ENCODE peak calls at places on chromosomes 3 and 15, in four cellular contexts. M is dorsolateral prefrontal cortex; K is fibroblast of mammary gland; C is CD4-positive, alpha-beta T cell. D is an unnamed sample.

GRCh38 chr15:45458746-45459403 is 63.7 kb downstream of the SLC30A4 start:
- DNase-seq in M (peak; percentile 79), K (peak; percentile 49), C (peak; percentile 79), D (peak; percentile 71)

GRCh38 chr3:47865192-47865591 is 62.3 kb downstream of the DHX30 start:
- DNase-seq in M (no peak), K (no peak), C (no peak), D (no peak)

GRCh38 chr3:174931969-174932368 is 72.8 kb downstream of the NAALADL2 start:
- DNase-seq in M (no peak), K (no peak), C (no peak), D (no peak)

GRCh38 chr3:27568393-27568792 is 84.2 kb upstream of the SLC4A7 start:
- DNase-seq in M (peak; percentile 76), K (peak; percentile 48), C (no peak), D (no peak)

GRCh38 chr15:92709064-92709463 is 53.5 kb upstream of the FAM174B start:
- DNase-seq in M (no peak), K (no peak), C (no peak), D (no peak)

GRCh38 chr15:99165020-99165790 is 60.3 kb downstream of the SYNM start:
- DNase-seq in M (no peak), K (no peak), C (no peak), D (no peak)

GRCh38 chr15:99481406-99481805 is 84.4 kb upstream of the MEF2A start:
- DNase-seq in M (no peak), K (no peak), C (no peak), D (no peak)

GRCh38 chr15:60649845-60650548 is 171.1 kb upstream of the ICE2 start:
- DNase-seq in M (no peak), K (peak; percentile 30), C (peak; percentile 6), D (peak; percentile 14)

GRCh38 chr15:74128785-74129350 is 1.5 kb upstream of the ISLR2 start:
- DNase-seq in M (no peak), K (no peak), C (no peak), D (no peak)

GRCh38 chr3:42056840-42057239 is 34.3 kb upstream of the TRAK1 start:
- DNase-seq in M (no peak), K (no peak), C (no peak), D (no peak)

GRCh38 chr3:18968120-18968519 is 180.2 kb upstream of the KCNH8 start:
- DNase-seq in M (no peak), K (no peak), C (no peak), D (no peak)

GRCh38 chr3:169771651-169772529 is 1.3 kb upstream of the MYNN start:
- DNase-seq in M (peak; percentile 19), K (peak; percentile 77), C (no peak), D (no peak)

GRCh38 chr3:194556086-194557056 is 69.6 kb upstream of the ATP13A3 start:
- DNase-seq in M (no peak), K (peak; percentile 42), C (no peak), D (no peak)

GRCh38 chr15:57747206-57747605 is 40.7 kb downstream of the POLR2M start:
- DNase-seq in M (no peak), K (peak; percentile 27), C (no peak), D (no peak)

GRCh38 chr3:43909149-43909548 is 218.4 kb downstream of the ABHD5 start:
- DNase-seq in M (no peak), K (peak; percentile 12), C (no peak), D (no peak)

GRCh38 chr3:100045696-100046095 is 68.6 kb downstream of the FILIP1L start:
- DNase-seq in M (no peak), K (peak; percentile 99), C (no peak), D (no peak)

GRCh38 chr3:67635806-67636205 is 18.6 kb downstream of the SUCLG2 start:
- DNase-seq in M (no peak), K (peak; percentile 61), C (no peak), D (no peak)

GRCh38 chr3:184230603-184231528 is 1.5 kb downstream of the VWA5B2 start:
- DNase-seq in M (peak; percentile 35), K (no peak), C (no peak), D (no peak)

GRCh38 chr3:69612791-69613190 is 126.5 kb upstream of the MITF start:
- DNase-seq in M (no peak), K (no peak), C (no peak), D (no peak)

GRCh38 chr15:88423331-88423730 is 43.9 kb downstream of the MRPL46 start:
- DNase-seq in M (no peak), K (no peak), C (no peak), D (no peak)

GRCh38 chr3:191301017-191301416 is 28.2 kb upstream of the CCDC50 start:
- DNase-seq in M (no peak), K (no peak), C (no peak), D (peak; percentile 59)

GRCh38 chr15:45320581-45320980 is 57.8 kb downstream of the GATM start:
- DNase-seq in M (no peak), K (peak; percentile 5), C (no peak), D (no peak)

GRCh38 chr3:36815375-36815774 is 51.0 kb upstream of the DCLK3 start:
- DNase-seq in M (no peak), K (no peak), C (no peak), D (no peak)

GRCh38 chr3:110026421-110026820 is 689.1 kb upstream of the DPPA4 start:
- DNase-seq in M (no peak), K (no peak), C (no peak), D (no peak)

GRCh38 chr3:8540456-8540855 is 38.8 kb downstream of the LMCD1 start:
- DNase-seq in M (no peak), K (no peak), C (no peak), D (no peak)

GRCh38 chr3:23620044-23620443 is 185.7 kb upstream of the UBE2E1 start:
- DNase-seq in M (no peak), K (no peak), C (no peak), D (no peak)

GRCh38 chr3:52002768-52003167 is 7.1 kb upstream of the RPL29 start:
- DNase-seq in M (no peak), K (no peak), C (no peak), D (no peak)

GRCh38 chr3:153252963-153253362 is 90.9 kb downstream of the RAP2B start:
- DNase-seq in M (no peak), K (peak; percentile 39), C (no peak), D (no peak)

GRCh38 chr15:95608371-95608770 is 722.1 kb upstream of the NR2F2 start:
- DNase-seq in M (no peak), K (no peak), C (no peak), D (no peak)

GRCh38 chr3:126180477-126181397 is at the start of gene ALDH1L1:
- DNase-seq in M (peak; percentile 74), K (peak; percentile 53), C (no peak), D (no peak)

GRCh38 chr3:64188810-64189560 is 36.3 kb downstream of the PRICKLE2 start:
- DNase-seq in M (peak; percentile 37), K (peak; percentile 96), C (no peak), D (no peak)

GRCh38 chr3:126194713-126195305 is 14.4 kb upstream of the ALDH1L1 start:
- DNase-seq in M (no peak), K (peak; percentile 22), C (no peak), D (no peak)

GRCh38 chr3:84943379-84943778 is 15.4 kb upstream of the CADM2 start:
- DNase-seq in M (no peak), K (no peak), C (no peak), D (no peak)

GRCh38 chr15:23686466-23687142 is 501 bp downstream of the NDN start:
- DNase-seq in M (no peak), K (peak; percentile 9), C (no peak), D (no peak)

GRCh38 chr3:105598047-105598796 is 231.5 kb downstream of the ALCAM start:
- DNase-seq in M (no peak), K (peak; percentile 89), C (no peak), D (no peak)

GRCh38 chr15:66815322-66815721 is 113.3 kb downstream of the SMAD6 start:
- DNase-seq in M (no peak), K (peak; percentile 95), C (no peak), D (no peak)

GRCh38 chr3:48459773-48460516 is 13.4 kb downstream of the ATRIP start:
- DNase-seq in M (no peak), K (no peak), C (no peak), D (no peak)

GRCh38 chr3:49906004-49906860 is 2.6 kb upstream of the MST1R start:
- DNase-seq in M (peak; percentile 52), K (peak; percentile 31), C (peak; percentile 41), D (peak; percentile 83)
- TF ChIP-seq CTCF in M (peak; percentile 79), K (peak; percentile 50), C (peak; percentile 57), D (peak; percentile 50)

GRCh38 chr3:38657369-38657768 is 7.9 kb upstream of the SCN5A start:
- DNase-seq in M (no peak), K (no peak), C (no peak), D (no peak)

GRCh38 chr3:38658886-38659285 is 9.4 kb upstream of the SCN5A start:
- DNase-seq in M (no peak), K (no peak), C (no peak), D (no peak)

GRCh38 chr3:38653685-38654537 is 4.4 kb upstream of the SCN5A start:
- DNase-seq in M (no peak), K (no peak), C (no peak), D (no peak)

GRCh38 chr3:38652934-38653333 is 3.4 kb upstream of the SCN5A start:
- DNase-seq in M (no peak), K (no peak), C (no peak), D (no peak)

GRCh38 chr3:38655708-38656300 is 6.3 kb upstream of the SCN5A start:
- DNase-seq in M (no peak), K (peak; percentile 45), C (no peak), D (peak; percentile 43)
- TF ChIP-seq CTCF in M (peak; percentile 44), K (peak; percentile 43), C (peak; percentile 64), D (peak; percentile 34)

DNA sequence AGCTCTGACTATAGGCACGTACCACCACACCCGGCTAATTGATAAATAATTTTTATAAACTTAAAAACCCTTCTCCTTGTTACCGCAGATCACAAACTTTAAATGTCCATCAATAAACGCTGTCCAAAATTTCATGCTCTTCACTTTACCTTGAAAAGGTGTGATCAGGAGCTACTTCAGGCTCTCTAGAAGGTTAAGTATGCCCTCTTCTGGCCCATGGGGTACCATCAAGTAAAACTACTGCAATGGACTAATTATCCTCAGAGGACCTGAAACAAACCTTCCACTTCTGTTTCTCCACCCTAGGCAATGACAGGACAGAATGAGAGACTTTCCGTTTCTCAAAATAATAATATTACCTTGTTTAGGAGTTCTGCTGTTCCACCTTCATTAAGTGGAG is 9.2 kb downstream of the LZTFL1 start:
- DNase-seq in M (no peak), K (peak; percentile 20), C (no peak), D (no peak)
- TF ChIP-seq CTCF in M (no peak), K (peak; percentile 29), C (peak; percentile 11), D (no peak)

DNA sequence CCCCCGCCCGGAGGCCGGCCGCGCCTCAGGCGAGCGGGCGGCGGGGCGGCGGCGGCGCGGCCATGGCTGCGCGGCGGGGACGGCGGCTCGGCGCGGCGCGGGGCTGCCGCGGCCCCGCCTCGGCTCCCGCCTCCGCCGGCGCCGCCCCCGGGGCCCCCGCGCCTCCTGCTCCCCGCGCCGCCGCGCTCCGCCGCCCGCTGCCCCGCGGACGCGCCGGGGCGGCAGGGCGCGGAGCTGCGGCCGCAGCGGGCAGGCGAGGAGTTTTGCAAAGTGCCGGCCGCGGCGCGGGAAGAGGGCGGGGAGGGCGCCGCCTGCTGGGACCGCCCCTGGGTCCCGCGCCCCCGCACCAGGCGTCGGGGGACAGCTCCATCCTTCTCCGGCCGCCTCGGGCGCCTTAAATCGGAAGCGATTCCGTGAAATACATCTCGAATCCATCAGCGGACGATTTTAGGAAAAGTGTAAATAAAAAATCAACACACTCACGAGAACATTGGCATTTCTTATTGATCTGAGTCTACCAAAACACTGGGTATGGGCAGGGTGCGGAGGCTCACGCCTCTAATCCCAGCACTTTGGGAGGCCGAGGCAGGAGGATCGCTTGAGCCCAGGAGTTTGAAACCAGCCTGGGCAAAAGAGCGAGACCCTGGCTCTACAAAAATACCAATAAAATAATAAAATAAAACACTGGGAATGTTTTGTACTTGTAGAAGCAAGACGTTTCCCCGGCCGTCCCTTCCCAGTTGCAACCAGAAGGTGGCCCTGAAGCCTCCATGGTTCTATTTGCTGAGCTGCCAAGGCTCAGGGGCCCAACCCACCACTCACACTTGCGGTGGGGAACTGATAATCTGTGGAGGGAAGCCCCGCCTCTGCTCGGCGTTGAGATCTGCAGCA is 136.9 kb downstream of the NUP210 start:
- DNase-seq in M (no peak), K (no peak), C (no peak), D (peak; percentile 70)
- TF ChIP-seq CTCF in M (peak; percentile 35), K (no peak), C (no peak), D (no peak)

D was measured in GM13976.